ENCODE peak calls at places on chromosomes 4 and X, in seven cellular contexts. J is activated CD8-positive, alpha-beta memory T cell treated with anti-CD3 and anti-CD28 coated beads for 24 hours; F is NCI-H460; B is stimulated activated CD4-positive, alpha-beta T cell treated with anti-CD3 and anti-CD28 coated beads, TNF-alpha, amount 100 ng/mL, for 48 hours; H is tibial nerve; D is iris pigment epithelial cell; U is activated CD4-positive, CD25-positive, alpha-beta regulatory T cell treated with anti-CD3 and anti-CD28 coated beads, Interleukin-2, amount 50 U/mL, for 72 hours. N is an unnamed sample.

GRCh38 chr4:82372874-82373815 is 646 bp downstream of the HNRNPD start:
- DNase-seq in J (peak; percentile 86), F (peak; percentile 52), B (peak; percentile 55), H (peak; percentile 71), D (peak; percentile 70), U (peak; percentile 66), N (peak; percentile 91)

GRCh38 chrX:9880237-9880636 is 86.9 kb upstream of the CLDN34 start:
- DNase-seq in J (no peak), F (no peak), B (no peak), H (no peak), D (no peak), U (no peak), N (no peak)

GRCh38 chr4:114025176-114025777 is 45.8 kb upstream of the ARSJ start:
- DNase-seq in J (no peak), F (no peak), B (no peak), H (no peak), D (no peak), U (no peak), N (no peak)

GRCh38 chr4:99790796-99791617 is 25.6 kb upstream of the DAPP1 start:
- DNase-seq in J (no peak), F (no peak), B (no peak), H (no peak), D (peak; percentile 12), U (no peak), N (no peak)

GRCh38 chr4:2964077-2964471 is 703 bp downstream of the GRK4 start:
- DNase-seq in J (no peak), F (no peak), B (no peak), H (no peak), D (no peak), U (no peak), N (peak; percentile 87)

GRCh38 chr4:127782025-127782274 is 172 bp upstream of the HSPA4L start:
- DNase-seq in J (peak; percentile 78), F (peak; percentile 74), B (no peak), H (peak; percentile 59), D (peak; percentile 86), U (peak; percentile 68), N (no peak)

GRCh38 chr4:186651624-186652023 is 72.0 kb downstream of the FAT1 start:
- DNase-seq in J (no peak), F (no peak), B (no peak), H (peak; percentile 51), D (peak; percentile 60), U (no peak), N (no peak)

GRCh38 chr4:99077177-99077576 is 11.4 kb downstream of the ADH5 start:
- DNase-seq in J (no peak), F (no peak), B (no peak), H (no peak), D (no peak), U (no peak), N (no peak)

GRCh38 chr4:6900181-6900812 is 9.3 kb upstream of the TBC1D14 start:
- DNase-seq in J (no peak), F (no peak), B (no peak), H (no peak), D (no peak), U (no peak), N (no peak)

GRCh38 chr4:113584407-113585150 is 177.0 kb downstream of the CAMK2D start:
- DNase-seq in J (no peak), F (peak; percentile 26), B (no peak), H (no peak), D (peak; percentile 88), U (no peak), N (no peak)

GRCh38 chr4:25795566-25796454 is 67.0 kb downstream of the SEL1L3 start:
- DNase-seq in J (no peak), F (no peak), B (no peak), H (no peak), D (peak; percentile 84), U (no peak), N (no peak)

N was measured in vagina.